ENCODE peak calls at places on chromosomes 5 and 9, in eight cellular contexts. T is activated T-cell treated with anti-CD3 and anti-CD28 coated beads, Interleukin-2, amount 50 U/mL, for 24 hours; K is activated CD4-positive, alpha-beta T cell treated with anti-CD3 and anti-CD28 coated beads, Interleukin-2, amount 10 ng/mL, durations not matched to agents 7 days and 5 days; B is stimulated activated CD4-positive, alpha-beta T cell treated with anti-CD3 and anti-CD28 coated beads, Interleukin-2, amount 100 ng/mL, for 24 hours; M is vagina; X is iris pigment epithelial cell; G is fibroblast of villous mesenchyme; J is stimulated activated CD8-positive, alpha-beta memory T cell treated with anti-CD3 and anti-CD28 coated beads, Interleukin-15, amount 100 ng/mL, for 24 hours. U is an unnamed sample.

GRCh38 chr5:150111121-150111520 is 24.8 kb upstream of the CSF1R start:
- DNase-seq in T (no peak), K (no peak), B (no peak), M (no peak), X (no peak), G (no peak), J (no peak), U (peak)

GRCh38 chr5:10277773-10278630 is 27.9 kb downstream of the CCT5 start:
- DNase-seq in T (no peak), K (no peak), B (no peak), M (no peak), X (no peak), G (no peak), J (no peak), U (no peak)

GRCh38 chr5:124912653-124913328 is 166.4 kb upstream of the ZNF608 start:
- DNase-seq in T (no peak), K (no peak), B (no peak), M (no peak), X (no peak), G (no peak), J (no peak), U (no peak)

GRCh38 chr5:943874-944620 is 51.4 kb downstream of the TRIP13 start:
- DNase-seq in T (no peak), K (no peak), B (no peak), M (peak), X (no peak), G (no peak), J (no peak), U (no peak)

GRCh38 chr5:150129813-150130492 is 25.7 kb downstream of the PDGFRB start:
- DNase-seq in T (peak), K (peak), B (peak), M (no peak), X (peak), G (peak), J (peak), U (peak)

GRCh38 chr9:135887585-135888050 is 19.7 kb downstream of the CAMSAP1 start:
- DNase-seq in T (peak), K (peak), B (peak), M (no peak), X (no peak), G (no peak), J (no peak), U (no peak)

GRCh38 chr9:130414910-130415746 is 29.6 kb upstream of the ASS1 start:
- DNase-seq in T (no peak), K (no peak), B (no peak), M (no peak), X (no peak), G (no peak), J (no peak), U (no peak)

GRCh38 chr9:135079018-135079417 is 8.4 kb upstream of the OLFM1 start:
- DNase-seq in T (peak), K (no peak), B (no peak), M (no peak), X (no peak), G (no peak), J (no peak), U (no peak)

GRCh38 chr5:83145241-83145640 is 67.9 kb downstream of the XRCC4 start:
- DNase-seq in T (no peak), K (no peak), B (no peak), M (no peak), X (peak), G (peak), J (no peak), U (no peak)

GRCh38 chr5:161009194-161009593 is 157.2 kb upstream of the ATP10B start:
- DNase-seq in T (no peak), K (no peak), B (no peak), M (no peak), X (no peak), G (no peak), J (no peak), U (no peak)

GRCh38 chr5:62564101-62564500 is 14.5 kb upstream of the LRRC70 start:
- DNase-seq in T (no peak), K (no peak), B (no peak), M (no peak), X (no peak), G (no peak), J (no peak), U (no peak)

GRCh38 chr5:84287964-84288363 is 96.7 kb downstream of the EDIL3 start:
- DNase-seq in T (no peak), K (no peak), B (no peak), M (no peak), X (peak), G (peak), J (no peak), U (peak)

GRCh38 chr5:135930029-135930948 is 24.5 kb downstream of the LECT2 start:
- DNase-seq in T (no peak), K (no peak), B (no peak), M (no peak), X (no peak), G (no peak), J (no peak), U (no peak)

GRCh38 chr9:136571525-136571924 is 25.7 kb upstream of the NOTCH1 start:
- DNase-seq in T (no peak), K (no peak), B (no peak), M (no peak), X (no peak), G (no peak), J (no peak), U (no peak)

GRCh38 chr5:41796061-41796460 is 74.2 kb downstream of the OXCT1 start:
- DNase-seq in T (no peak), K (no peak), B (no peak), M (no peak), X (no peak), G (no peak), J (no peak), U (no peak)

GRCh38 chr9:22208846-22209585 is 199.9 kb upstream of the CDKN2B start:
- DNase-seq in T (peak), K (no peak), B (no peak), M (no peak), X (peak), G (peak), J (no peak), U (no peak)

GRCh38 chr5:168064457-168064856 is 227.0 kb upstream of the WWC1 start:
- DNase-seq in T (no peak), K (no peak), B (no peak), M (no peak), X (no peak), G (no peak), J (no peak), U (no peak)